ENCODE peak calls at places on chromosomes 3 and 15, in nine cellular contexts. W is activated T-helper 1 cell treated with anti-CD3 and anti-CD28 coated beads, Interleukin-2, amount 50 U/mL, for 16 hours; J is mammary epithelial cell; B is naive thymus-derived CD8-positive, alpha-beta T cell; V is NCI-H2081; T is NCI-H1092; C is B cell; I is BE2C; M is endothelial cell. D is an unnamed sample.

GRCh38 chr3:50213383-50213782 is 8.3 kb downstream of the SLC38A3 start:
- DNase-seq in M (no peak), V (no peak), C (no peak), T (no peak), I (no peak), B (no peak), J (no peak), W (no peak), D (no peak)

GRCh38 chr3:181459516-181459915 is 252.2 kb upstream of the SOX2 start:
- DNase-seq in I (no peak), M (no peak), T (no peak), C (no peak), V (no peak), W (no peak), J (no peak), B (no peak), D (no peak)

GRCh38 chr3:14532691-14533456 is 7.3 kb downstream of the GRIP2 start:
- DNase-seq in I (peak; percentile 43), B (no peak), T (peak; percentile 34), C (no peak), W (no peak), M (peak; percentile 47), J (peak; percentile 5), V (peak; percentile 90), D (no peak)

GRCh38 chr3:102089182-102089581 is 239.9 kb downstream of the NFKBIZ start:
- DNase-seq in M (no peak), V (no peak), B (no peak), J (no peak), I (no peak), W (no peak), T (no peak), C (no peak), D (no peak)

GRCh38 chr3:24306518-24306917 is 188.1 kb downstream of the THRB start:
- DNase-seq in B (no peak), I (no peak), C (no peak), T (no peak), V (no peak), M (no peak), W (no peak), J (no peak), D (no peak)

GRCh38 chr15:25787855-25788521 is 75.1 kb downstream of the ATP10A start:
- DNase-seq in W (no peak), I (no peak), J (no peak), T (no peak), M (no peak), V (no peak), B (no peak), C (no peak), D (no peak)

GRCh38 chr3:180093535-180093934 is 56.8 kb upstream of the PEX5L start:
- DNase-seq in T (no peak), I (no peak), C (no peak), V (no peak), W (no peak), M (no peak), B (no peak), J (no peak), D (no peak)

GRCh38 chr3:118987466-118987865 is 47.2 kb downstream of the IGSF11 start:
- DNase-seq in I (no peak), T (no peak), B (no peak), C (no peak), M (no peak), J (no peak), V (no peak), W (no peak), D (no peak)

GRCh38 chr3:55630921-55631299 is 143.8 kb upstream of the WNT5A start:
- DNase-seq in W (no peak), J (no peak), I (no peak), V (no peak), M (no peak), B (no peak), C (no peak), T (no peak), D (no peak)

GRCh38 chr3:61627768-61628185 is 66.4 kb downstream of the PTPRG start:
- DNase-seq in T (no peak), J (peak; percentile 36), M (no peak), B (no peak), V (no peak), I (no peak), W (no peak), C (no peak), D (peak; percentile 30)

GRCh38 chr3:189995129-189995528 is 125.6 kb downstream of the P3H2 start:
- DNase-seq in I (no peak), M (no peak), C (no peak), W (no peak), V (no peak), B (no peak), J (no peak), T (no peak), D (no peak)

GRCh38 chr3:67653425-67654098 is 850 bp downstream of the SUCLG2 start:
- DNase-seq in B (no peak), V (peak; percentile 51), M (no peak), I (no peak), J (no peak), T (no peak), C (peak; percentile 27), W (no peak), D (no peak)

GRCh38 chr15:49042165-49042564 is 4.1 kb downstream of the SECISBP2L start:
- DNase-seq in M (no peak), B (no peak), I (no peak), W (no peak), V (no peak), T (no peak), J (peak; percentile 27), C (no peak), D (no peak)

GRCh38 chr15:97576916-97577645 is 383.4 kb upstream of the ARRDC4 start:
- DNase-seq in C (no peak), W (no peak), I (no peak), T (no peak), B (no peak), M (no peak), J (no peak), V (no peak), D (no peak)

GRCh38 chr3:43496740-43497375 is 125.0 kb downstream of the ANO10 start:
- DNase-seq in B (no peak), I (no peak), V (no peak), M (no peak), C (no peak), T (no peak), W (no peak), J (no peak), D (no peak)

D was measured in amniotic stem cell.